ENCODE peak calls at places on chromosomes 6 and 20, in four cellular contexts. A, Z, P and N are unnamed samples.

GRCh38 chr20:56187791-56188190 is 60.7 kb upstream of the MC3R start:
- DNase-seq in A (no peak), Z (no peak), P (no peak), N (no peak)

GRCh38 chr20:44217342-44218092 is 6.9 kb upstream of the OSER1 start:
- DNase-seq in A (peak), Z (no peak), P (peak), N (no peak)

GRCh38 chr20:36861875-36862801 is 13.8 kb upstream of the TLDC2 start:
- DNase-seq in A (peak), Z (no peak), P (peak), N (peak)

GRCh38 chr6:149359439-149359838 is 40.6 kb upstream of the SUMO4 start:
- DNase-seq in A (no peak), Z (no peak), P (no peak), N (no peak)

GRCh38 chr6:16338577-16339262 is 100.3 kb downstream of the GMPR start:
- DNase-seq in A (peak), Z (no peak), P (no peak), N (peak)

GRCh38 chr6:109397020-109397419 is 14.8 kb upstream of the CD164 start:
- DNase-seq in A (no peak), Z (no peak), P (no peak), N (no peak)

GRCh38 chr20:32050324-32050723 is 1.7 kb upstream of the HCK start:
- DNase-seq in A (no peak), Z (no peak), P (no peak), N (no peak)

GRCh38 chr20:59324441-59324840 is 24.0 kb downstream of the EDN3 start:
- DNase-seq in A (no peak), Z (no peak), P (no peak), N (no peak)

GRCh38 chr6:108684809-108685329 is 124.2 kb downstream of the FOXO3 start:
- DNase-seq in A (peak), Z (no peak), P (no peak), N (no peak)

GRCh38 chr6:39231844-39232243 is 2.6 kb upstream of the KCNK5 start:
- DNase-seq in A (no peak), Z (no peak), P (no peak), N (no peak)

GRCh38 chr20:47854687-47855212 is 69.5 kb upstream of the SULF2 start:
- DNase-seq in A (peak), Z (peak), P (no peak), N (no peak)

GRCh38 chr20:24573557-24573956 is 104.1 kb downstream of the SYNDIG1 start:
- DNase-seq in A (no peak), Z (no peak), P (no peak), N (no peak)

GRCh38 chr6:30013296-30013922 is 47.7 kb upstream of the POLR1H start:
- DNase-seq in A (no peak), Z (no peak), P (no peak), N (no peak)

GRCh38 chr20:40960101-40960500 is 68.5 kb upstream of the TOP1 start:
- DNase-seq in A (no peak), Z (no peak), P (no peak), N (no peak)

GRCh38 chr6:44630125-44631028 is 242.9 kb downstream of the CDC5L start:
- DNase-seq in A (peak), Z (peak), P (no peak), N (no peak)
- TF ChIP-seq CTCF in A (peak), Z (peak), P (no peak), N (no peak)

DNA sequence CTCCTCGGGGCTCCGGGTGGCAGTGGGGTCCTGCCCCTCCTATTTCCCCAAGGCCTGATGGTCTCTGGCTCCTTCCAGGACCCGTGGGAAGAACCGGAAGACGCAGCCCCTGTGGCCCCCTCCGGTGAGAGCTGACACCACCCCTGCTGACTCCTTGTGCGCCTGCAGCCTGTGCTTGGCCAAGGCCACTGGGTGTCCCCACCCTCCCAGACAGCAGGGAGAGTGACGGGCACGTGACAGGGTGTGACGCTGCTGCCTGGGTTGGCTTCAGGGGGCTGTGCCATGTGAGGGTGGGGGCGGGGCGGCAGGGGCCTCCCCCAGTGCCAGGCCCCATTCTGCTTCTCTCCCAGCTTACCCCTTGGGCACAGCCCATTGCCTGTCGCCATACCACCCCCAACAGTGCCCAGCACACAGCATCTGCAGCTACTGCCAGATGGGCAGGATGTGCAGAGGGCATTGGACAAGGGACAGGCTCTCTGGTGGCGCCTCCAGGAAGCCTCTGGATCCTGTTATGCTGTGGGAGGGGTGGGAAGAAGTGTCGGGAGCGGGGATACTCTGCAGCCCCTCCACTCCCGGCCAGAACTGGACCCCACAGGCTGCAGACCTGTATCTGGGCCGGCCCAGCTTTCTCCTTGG is 2.9 kb downstream of the BIRC7 start:
- DNase-seq in A (no peak), Z (no peak), P (no peak), N (no peak)
- TF ChIP-seq CTCF in A (no peak), Z (no peak), P (no peak), N (no peak)

GRCh38 chr20:51175724-51176123 is 152.8 kb upstream of the KCNG1 start:
- DNase-seq in A (no peak), Z (no peak), P (no peak), N (no peak)

GRCh38 chr20:51174536-51174935 is 151.6 kb upstream of the KCNG1 start:
- DNase-seq in A (no peak), Z (no peak), P (no peak), N (no peak)

GRCh38 chr20:51175156-51175555 is 152.2 kb upstream of the KCNG1 start:
- DNase-seq in A (no peak), Z (no peak), P (no peak), N (no peak)

GRCh38 chr20:51171141-51171540 is 148.2 kb upstream of the KCNG1 start:
- DNase-seq in A (no peak), Z (no peak), P (no peak), N (no peak)

DNA sequence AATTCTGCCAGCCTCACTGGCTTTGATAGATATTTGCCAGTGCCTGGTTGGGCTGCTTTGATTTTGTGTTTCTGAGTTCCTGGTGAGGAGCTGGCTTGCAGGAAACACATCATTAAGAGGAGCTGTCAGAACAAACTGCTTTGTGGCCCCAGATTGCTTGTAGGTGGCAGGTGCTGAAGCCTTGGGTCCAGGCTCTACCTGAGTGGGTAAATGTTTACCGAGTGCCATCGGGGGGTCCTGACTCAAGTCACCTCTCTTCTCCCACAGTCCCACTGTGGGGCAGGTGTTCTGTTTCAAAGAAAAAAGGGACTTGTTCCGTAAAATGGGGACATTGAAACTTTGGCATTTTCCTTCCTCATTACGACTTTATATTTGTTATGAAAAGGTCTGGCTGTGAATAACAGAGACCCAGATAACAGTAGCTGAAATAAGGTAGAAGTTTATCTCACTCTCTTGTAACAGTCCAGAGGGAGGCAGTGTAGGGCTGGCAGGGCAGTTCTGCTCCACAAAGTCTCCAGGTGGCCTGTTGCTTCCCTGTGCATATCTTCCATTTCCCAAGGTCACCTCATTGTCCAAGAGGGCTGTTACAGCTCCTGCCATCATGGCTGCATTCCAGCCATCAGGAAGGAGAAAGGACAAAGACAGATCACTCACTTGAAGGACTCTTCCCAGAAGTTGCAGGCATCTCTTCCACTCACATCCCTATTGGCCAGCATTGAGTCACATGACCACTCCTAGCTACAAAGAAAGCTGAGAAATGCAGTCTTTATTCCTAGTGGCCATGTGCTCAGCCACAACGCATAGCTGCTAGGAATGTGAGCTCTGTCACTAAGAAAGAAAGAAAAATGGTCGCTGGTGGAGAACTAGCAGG is 149.9 kb upstream of the KCNG1 start:
- DNase-seq in A (no peak), Z (no peak), P (no peak), N (no peak)
- TF ChIP-seq CTCF in A (no peak), Z (no peak), P (no peak), N (no peak)

GRCh38 chr6:113190170-113190569 is 667.0 kb upstream of the MARCKS start:
- DNase-seq in A (no peak), Z (no peak), P (no peak), N (no peak)
- TF ChIP-seq CTCF in A (no peak), Z (no peak), P (no peak), N (no peak)

DNA sequence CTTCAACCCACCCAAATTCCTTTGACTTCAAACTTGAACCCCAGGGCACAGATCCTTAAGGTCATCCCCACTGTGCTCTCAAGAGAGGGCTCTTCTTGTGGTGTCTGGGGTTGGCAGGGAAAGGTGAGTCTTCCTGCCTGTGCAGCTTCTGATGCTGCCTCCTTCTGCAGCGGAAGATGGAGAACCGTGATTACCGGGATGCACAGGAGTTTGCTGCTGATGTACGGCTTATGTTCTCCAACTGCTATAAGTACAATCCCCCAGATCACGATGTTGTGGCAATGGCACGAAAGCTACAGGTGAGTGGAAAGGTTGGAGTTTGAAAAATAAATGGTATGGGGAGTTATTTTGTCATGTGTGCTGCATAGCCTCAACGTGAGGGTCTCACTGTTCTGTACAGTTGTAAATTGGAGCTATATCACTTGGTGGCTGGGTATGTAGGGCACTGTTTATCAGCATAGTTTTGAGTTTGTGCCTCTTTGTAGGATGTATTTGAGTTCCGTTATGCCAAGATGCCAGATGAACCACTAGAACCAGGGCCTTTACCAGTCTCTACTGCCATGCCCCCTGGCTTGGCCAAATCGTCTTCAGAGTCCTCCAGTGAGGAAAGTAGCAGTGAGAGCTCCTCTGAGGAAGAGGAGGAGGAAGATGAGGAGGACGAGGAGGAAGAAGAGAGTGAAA is 9.0 kb downstream of the BRD2 start:
- DNase-seq in A (no peak), Z (peak), P (no peak), N (no peak)
- TF ChIP-seq CTCF in A (no peak), Z (no peak), P (no peak), N (no peak)

GRCh38 chr20:50580842-50581544 is 70.8 kb downstream of the PTPN1 start:
- DNase-seq in A (no peak), Z (no peak), P (no peak), N (no peak)

GRCh38 chr20:50582092-50582491 is 71.9 kb downstream of the PTPN1 start:
- DNase-seq in A (no peak), Z (no peak), P (no peak), N (no peak)

GRCh38 chr20:50579511-50579910 is 69.3 kb downstream of the PTPN1 start:
- DNase-seq in A (no peak), Z (no peak), P (no peak), N (no peak)

GRCh38 chr20:50578778-50579165 is 68.6 kb downstream of the PTPN1 start:
- DNase-seq in A (no peak), Z (no peak), P (no peak), N (no peak)

DNA sequence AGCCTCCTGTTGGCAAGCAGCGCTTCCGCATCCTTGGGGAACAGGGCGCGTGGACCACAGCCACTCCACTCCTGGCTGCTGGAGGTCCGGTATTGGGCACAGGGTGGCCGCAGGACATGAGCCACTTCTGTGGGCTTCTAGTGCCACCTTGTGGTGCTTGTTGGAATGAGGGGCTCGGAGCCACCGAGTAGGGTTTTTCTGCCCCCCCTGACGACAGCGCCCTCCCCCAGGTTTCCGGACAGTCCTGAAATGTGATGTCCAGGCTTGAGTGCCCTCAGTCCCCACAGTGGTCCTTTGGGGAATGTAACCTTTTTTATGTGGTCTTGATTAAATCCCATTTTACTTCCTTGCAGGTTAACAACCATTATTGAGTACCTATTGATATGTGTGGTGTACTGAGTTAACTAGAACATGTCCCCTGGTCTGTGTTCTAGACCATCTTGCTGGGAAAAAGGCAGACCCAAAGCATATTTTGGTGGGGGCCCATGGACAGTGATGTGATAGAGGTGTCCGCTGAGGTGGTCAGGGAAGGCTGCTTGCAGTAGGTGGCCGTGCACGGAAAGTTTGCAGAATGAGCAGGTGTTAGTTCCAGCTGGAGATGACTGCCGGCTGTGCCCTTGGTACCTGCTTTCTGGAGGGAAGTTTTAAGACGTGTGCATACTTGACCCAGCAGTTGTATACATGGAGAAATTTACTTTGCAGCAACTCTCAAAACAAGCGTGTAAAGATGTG is 70.0 kb downstream of the PTPN1 start:
- DNase-seq in A (peak), Z (peak), P (no peak), N (peak)
- TF ChIP-seq CTCF in A (peak), Z (peak), P (no peak), N (no peak)

GRCh38 chr6:36836091-36836770 is 3.0 kb downstream of the CPNE5 start:
- DNase-seq in A (no peak), Z (no peak), P (no peak), N (no peak)
- TF ChIP-seq CTCF in A (no peak), Z (no peak), P (no peak), N (no peak)

GRCh38 chr20:63520939-63521601 is 505 bp downstream of the PPDPF start:
- DNase-seq in A (peak), Z (peak), P (peak), N (no peak)
- TF ChIP-seq CTCF in A (no peak), Z (no peak), P (no peak), N (no peak)

GRCh38 chr6:17986656-17987575 is 519 bp downstream of the KIF13A start:
- DNase-seq in A (peak), Z (no peak), P (peak), N (no peak)
- TF ChIP-seq CTCF in A (no peak), Z (no peak), P (no peak), N (no peak)